ENCODE peak calls at places on chromosomes 6 and 20, in eight cellular contexts. S is psoas muscle; P is GM23248; K is tibial nerve; F is cardiac muscle cell; H is naive thymus-derived CD4-positive, alpha-beta T cell; I is CD4-positive, alpha-beta memory T cell; G is A549. M is an unnamed sample. For H3K4me1, the result is how much of the 10 kb centered on the place peaks cover.

GRCh38 chr6:166736606-166737005 is 109.6 kb upstream of the RPS6KA2 start:
- DNase-seq in K (no peak), P (peak), S (no peak), F (peak), H (no peak), G (peak), I (no peak), M (no peak)

GRCh38 chr20:57879437-57880115 is 169.8 kb upstream of the PMEPA1 start:
- DNase-seq in G (no peak), I (no peak), K (no peak), S (no peak), F (no peak), P (no peak), H (no peak), M (no peak)

GRCh38 chr6:94144807-94145206 is 725.4 kb upstream of the EPHA7 start:
- DNase-seq in S (no peak), K (no peak), F (no peak), H (no peak), P (no peak), G (no peak), I (no peak), M (no peak)

GRCh38 chr6:27237089-27237723 is 10.3 kb upstream of the PRSS16 start:
- DNase-seq in F (peak), I (no peak), H (no peak), K (no peak), G (peak), P (peak), S (no peak), M (peak)

GRCh38 chr20:2542361-2542760 is 6.0 kb downstream of the TMC2 start:
- DNase-seq in G (no peak), H (no peak), K (no peak), I (no peak), F (no peak), S (no peak), P (no peak), M (no peak)

GRCh38 chr6:105094133-105094640 is 85.6 kb downstream of the POPDC3 start:
- DNase-seq in K (no peak), I (no peak), H (no peak), F (no peak), P (no peak), S (no peak), G (no peak), M (no peak)

GRCh38 chr6:128158496-128158895 is 257.6 kb upstream of the THEMIS start:
- DNase-seq in I (no peak), P (no peak), K (no peak), H (no peak), G (no peak), F (peak), S (no peak), M (no peak)

GRCh38 chr20:13105864-13106457 is 97.2 kb downstream of the SPTLC3 start:
- DNase-seq in S (no peak), H (peak), G (peak), P (peak), I (no peak), F (peak), K (no peak), M (no peak)

GRCh38 chr20:25341716-25342680 is 48.6 kb downstream of the ABHD12 start:
- DNase-seq in H (no peak), G (no peak), K (no peak), I (no peak), S (no peak), F (no peak), P (peak), M (no peak)

GRCh38 chr6:20632696-20633095 is 98.4 kb downstream of the CDKAL1 start:
- DNase-seq in S (no peak), H (no peak), K (no peak), I (no peak), G (no peak), F (no peak), P (no peak), M (no peak)

GRCh38 chr6:15881150-15881549 is 218.3 kb upstream of the DTNBP1 start:
- DNase-seq in S (no peak), I (no peak), K (peak), H (no peak), P (no peak), F (no peak), G (no peak), M (no peak)

GRCh38 chr6:99143108-99143828 is 195.5 kb upstream of the FBXL4 start:
- DNase-seq in I (no peak), F (no peak), H (no peak), P (no peak), S (no peak), K (no peak), G (no peak), M (no peak)

GRCh38 chr6:113281014-113281810 is 575.9 kb upstream of the MARCKS start:
- DNase-seq in P (peak), G (peak), I (no peak), K (no peak), F (peak), H (no peak), S (no peak), M (no peak)

GRCh38 chr6:37640776-37641395 is 56.8 kb downstream of the MDGA1 start:
- DNase-seq in I (no peak), K (no peak), G (no peak), S (no peak), H (no peak), F (no peak), P (no peak), M (no peak)

GRCh38 chr6:99821164-99821563 is 172.9 kb downstream of the MCHR2 start:
- DNase-seq in H (no peak), K (no peak), F (no peak), G (no peak), P (no peak), S (no peak), I (no peak), M (no peak)

GRCh38 chr20:884983-885952 is 30.9 kb downstream of the ANGPT4 start:
- DNase-seq in S (peak), I (no peak), K (peak), H (no peak), P (peak), G (no peak), F (peak), M (no peak)
- H3K4me3 ChIP-seq in S (no peak), I (no peak), K (no peak), H (no peak), P (no peak), G (no peak), F (no peak), M (no peak)

DNA sequence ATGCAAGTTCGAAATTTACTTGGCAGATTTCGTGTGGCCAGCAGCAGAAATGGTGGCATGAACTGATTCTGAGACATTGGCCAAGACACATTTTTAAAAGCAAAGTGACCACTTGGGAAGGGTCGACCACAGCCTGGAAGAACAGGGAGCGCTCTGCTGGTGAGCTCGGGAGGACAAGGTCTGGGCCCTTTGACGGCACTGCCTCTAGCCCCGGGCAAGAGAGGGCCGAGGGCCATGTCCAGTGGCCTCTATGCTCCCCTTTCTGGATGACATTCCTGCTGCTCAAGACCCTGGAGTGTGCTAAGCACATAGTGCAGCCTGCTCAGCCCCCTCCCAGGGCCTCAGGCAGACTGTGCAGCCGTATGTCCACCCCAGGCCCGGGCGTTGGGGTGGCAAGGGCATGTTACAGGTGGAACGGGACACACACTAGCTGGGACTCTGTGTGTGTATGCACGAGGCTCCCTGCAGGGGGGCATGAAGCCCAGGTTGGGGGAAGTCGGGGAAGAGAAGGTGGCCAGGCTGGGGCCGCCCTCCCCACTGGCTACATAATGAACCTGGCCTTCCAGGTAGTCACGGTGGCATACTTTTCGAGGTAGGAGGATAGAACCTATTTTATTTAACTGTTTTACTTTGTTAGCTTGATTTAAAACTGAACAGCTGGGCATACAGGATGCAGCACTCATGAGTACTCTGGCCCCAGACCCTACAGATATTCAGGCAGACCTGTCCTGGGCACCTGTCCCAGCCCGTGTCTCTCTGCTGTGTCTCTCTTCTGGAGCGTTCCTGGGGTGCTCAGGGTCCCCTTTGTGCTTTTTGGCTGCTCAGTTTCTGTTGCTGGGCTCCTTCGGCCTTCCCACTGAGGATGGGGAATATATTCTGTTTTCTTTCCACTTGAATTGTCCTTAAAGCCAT is 6.4 kb downstream of the SYNJ2 start:
- DNase-seq in G (no peak), P (no peak), F (no peak), I (no peak), S (no peak), H (no peak), K (no peak), M (no peak)
- H3K27ac ChIP-seq in G (peak), P (no peak), F (no peak), I (no peak), S (peak), H (no peak), K (no peak), M (no peak)

GRCh38 chr20:23631981-23632710 is 5.6 kb downstream of the CST3 start:
- DNase-seq in K (no peak), F (no peak), H (no peak), I (no peak), G (no peak), P (no peak), S (no peak), M (no peak)

GRCh38 chr20:23634044-23634801 is 3.5 kb downstream of the CST3 start:
- DNase-seq in I (no peak), H (no peak), F (no peak), K (no peak), P (no peak), S (no peak), G (no peak), M (no peak)

GRCh38 chr20:23634985-23635767 is 2.6 kb downstream of the CST3 start:
- DNase-seq in P (peak), H (no peak), I (no peak), G (no peak), K (peak), S (peak), F (no peak), M (no peak)

GRCh38 chr20:23631226-23631822 is 6.4 kb downstream of the CST3 start:
- DNase-seq in P (no peak), I (no peak), H (no peak), K (no peak), S (no peak), G (no peak), F (no peak), M (no peak)

GRCh38 chr20:23632711-23633573 is 4.8 kb downstream of the CST3 start:
- DNase-seq in K (no peak), I (no peak), F (no peak), H (no peak), G (no peak), S (no peak), P (no peak), M (no peak)
- H3K4me1 ChIP-seq in K (half or more), I (under half), F (under half), H (under half), G (under half), S (half or more), P (under half), M (under half)

DNA sequence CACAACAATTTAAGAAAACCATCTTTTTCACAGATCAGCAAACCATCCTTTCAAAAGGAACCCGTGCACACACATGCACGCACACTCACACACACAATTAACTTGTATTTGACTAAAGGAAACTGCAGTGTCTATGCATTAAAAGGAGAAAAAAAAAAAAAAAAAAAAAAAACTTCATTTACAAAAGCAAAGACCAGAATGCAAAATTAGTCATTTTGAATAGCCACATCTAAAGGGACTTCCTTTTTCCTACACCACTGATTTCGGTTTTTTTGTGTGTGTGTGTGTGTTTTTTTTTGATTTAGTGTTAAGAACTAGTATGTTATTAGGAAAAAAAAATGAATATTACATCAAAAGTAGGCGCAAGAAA is 6.3 kb downstream of the ZMYND8 start:
- DNase-seq in G (no peak), H (peak), I (peak), K (no peak), P (no peak), F (no peak), S (no peak), M (peak)
- H3K4me3 ChIP-seq in G (no peak), H (no peak), I (no peak), K (no peak), P (peak), F (no peak), S (peak), M (peak)

GRCh38 chr6:84227044-84227433 is 404 bp downstream of the CEP162 start:
- DNase-seq in F (no peak), I (no peak), H (no peak), S (no peak), P (peak), G (no peak), K (no peak), M (no peak)
- H3K27ac ChIP-seq in F (no peak), I (peak), H (peak), S (peak), P (no peak), G (peak), K (peak), M (peak)

DNA sequence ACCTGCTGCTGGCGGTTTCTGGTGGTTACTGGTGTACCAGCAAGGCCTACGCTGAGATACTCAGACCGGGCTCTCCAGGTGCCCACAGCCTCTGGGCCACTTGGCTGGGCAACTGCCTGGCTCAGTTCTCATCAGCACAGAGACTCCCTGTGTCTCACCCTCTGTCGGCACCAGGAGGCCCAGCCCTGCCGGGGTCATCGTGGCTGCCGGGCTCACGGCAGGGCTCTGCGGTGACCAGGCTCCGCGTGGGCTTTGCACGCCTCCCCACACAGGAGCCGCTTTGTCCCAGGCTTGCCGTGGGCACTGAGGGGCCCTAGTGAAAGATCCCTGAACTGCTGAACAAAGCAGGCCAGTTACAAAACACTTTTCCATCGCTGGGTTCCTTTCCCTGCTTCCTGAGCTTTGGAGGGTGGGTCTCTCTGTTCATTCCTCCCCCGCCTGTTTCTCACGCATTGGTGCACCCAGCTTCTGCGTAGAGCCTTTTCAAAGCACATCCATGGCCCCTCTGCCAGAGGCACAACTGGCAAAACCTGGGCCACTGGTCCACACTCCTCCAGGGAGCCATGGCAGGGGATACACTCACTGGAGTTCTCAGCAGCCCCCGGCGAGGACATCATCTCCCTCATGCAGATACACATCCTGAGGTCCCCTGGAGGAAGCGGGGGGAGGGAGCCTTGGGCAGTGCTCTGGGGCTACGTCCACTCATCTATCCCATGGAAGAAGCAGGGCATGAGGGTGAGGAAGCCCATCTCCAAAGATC is 117.0 kb downstream of the NFATC2 start:
- DNase-seq in G (no peak), F (no peak), I (peak), S (no peak), H (no peak), P (no peak), K (no peak), M (no peak)
- H3K4me1 ChIP-seq in G (under half), F (under half), I (half or more), S (under half), H (half or more), P (under half), K (under half), M (under half)

DNA sequence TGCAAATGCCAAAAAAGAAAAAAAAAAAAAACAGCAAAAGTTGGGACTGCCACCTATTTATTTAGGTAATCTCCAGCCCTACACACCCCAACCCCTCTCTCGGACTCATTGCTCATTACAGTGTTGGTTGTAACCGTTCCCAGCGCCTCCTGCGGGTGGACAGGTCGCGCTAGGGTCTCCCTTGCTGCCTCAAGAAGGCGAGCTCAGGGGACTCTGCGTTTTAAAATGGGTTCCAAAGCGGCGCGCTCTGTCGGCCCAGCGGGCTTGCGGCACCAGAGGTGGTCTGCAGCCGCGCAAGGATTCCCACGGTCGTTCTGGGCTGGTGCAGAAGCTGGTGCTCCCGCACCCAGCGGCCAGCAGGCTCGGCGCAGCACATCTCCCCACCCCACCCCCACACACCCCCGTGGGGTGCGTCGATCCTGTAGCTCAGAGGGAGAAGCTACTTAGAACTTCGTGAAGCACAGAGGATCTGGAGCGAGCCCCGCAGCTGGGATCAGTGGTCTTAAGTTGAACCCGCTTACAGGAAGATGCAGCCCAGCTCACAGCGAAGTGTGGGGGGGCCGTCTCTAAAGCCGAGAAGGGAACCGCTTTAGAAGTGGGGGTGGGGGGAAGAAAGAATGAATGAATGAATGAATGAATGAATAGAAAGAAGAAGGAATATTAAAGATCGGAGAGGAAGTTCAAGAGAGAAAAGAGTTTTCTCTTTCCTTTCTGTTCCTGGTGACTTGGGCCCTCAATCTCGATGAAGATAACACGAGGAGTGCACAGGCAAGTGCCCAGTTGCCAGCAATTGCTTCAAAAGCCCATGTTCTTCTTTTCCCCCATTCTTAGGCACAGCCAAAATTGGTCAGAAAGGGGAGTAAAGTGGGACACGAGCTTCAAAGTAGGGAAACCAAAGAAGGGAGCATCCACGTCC is 766 bp downstream of the TFAP2A start:
- DNase-seq in F (no peak), P (peak), G (peak), S (no peak), I (no peak), K (no peak), H (no peak), M (no peak)
- H3K4me3 ChIP-seq in F (no peak), P (peak), G (peak), S (peak), I (no peak), K (no peak), H (peak), M (no peak)

GRCh38 chr20:59334616-59335300 is 34.3 kb downstream of the EDN3 start:
- DNase-seq in G (no peak), P (no peak), F (no peak), K (no peak), I (no peak), S (no peak), H (no peak), M (no peak)
- H3K27ac ChIP-seq in G (no peak), P (no peak), F (no peak), K (no peak), I (no peak), S (no peak), H (no peak), M (no peak)